ENCODE peak calls at places on chromosome 12, in six cellular contexts. X, H, G, P, B and A are unnamed samples.

GRCh38 chr12:103827800-103828440 is 13.1 kb downstream of the NT5DC3 start:
- DNase-seq in X (no peak), H (no peak), G (no peak), P (no peak), B (no peak), A (no peak)

GRCh38 chr12:94074970-94075695 is 73.2 kb upstream of the PLXNC1 start:
- DNase-seq in X (no peak), H (no peak), G (peak; percentile 63), P (no peak), B (no peak), A (no peak)

GRCh38 chr12:122080149-122081107 is 1.9 kb downstream of the MLXIP start:
- DNase-seq in X (no peak), H (no peak), G (peak; percentile 90), P (peak; percentile 47), B (peak; percentile 48), A (peak; percentile 38)

GRCh38 chr12:18861287-18861858 is 123.5 kb downstream of the CAPZA3 start:
- DNase-seq in X (no peak), H (no peak), G (peak; percentile 36), P (no peak), B (peak; percentile 27), A (no peak)

GRCh38 chr12:132474237-132474741 is 15.7 kb upstream of the FBRSL1 start:
- DNase-seq in X (no peak), H (no peak), G (no peak), P (peak; percentile 27), B (no peak), A (no peak)

GRCh38 chr12:42790761-42791151 is 201.2 kb upstream of the PRICKLE1 start:
- DNase-seq in X (no peak), H (no peak), G (peak; percentile 95), P (no peak), B (peak; percentile 84), A (no peak)

GRCh38 chr12:109147954-109148353 is 31.6 kb downstream of the ACACB start:
- DNase-seq in X (no peak), H (no peak), G (no peak), P (no peak), B (no peak), A (no peak)

GRCh38 chr12:77488041-77488620 is 342.6 kb upstream of the NAV3 start:
- DNase-seq in X (no peak), H (no peak), G (no peak), P (no peak), B (peak; percentile 14), A (no peak)

GRCh38 chr12:3491938-3492867 is 1.2 kb downstream of the PRMT8 start:
- DNase-seq in X (peak; percentile 62), H (no peak), G (peak; percentile 36), P (peak; percentile 75), B (no peak), A (peak; percentile 12)

GRCh38 chr12:18206198-18206597 is 55.1 kb upstream of the PIK3C2G start:
- DNase-seq in X (no peak), H (no peak), G (no peak), P (no peak), B (no peak), A (no peak)

GRCh38 chr12:128549621-128550020 is 274.1 kb downstream of the SLC15A4 start:
- DNase-seq in X (no peak), H (no peak), G (no peak), P (no peak), B (no peak), A (no peak)

GRCh38 chr12:109893250-109893995 is 6.7 kb upstream of the TCHP start:
- DNase-seq in X (no peak), H (no peak), G (no peak), P (no peak), B (no peak), A (no peak)

GRCh38 chr12:19894803-19895202 is 455.5 kb downstream of the AEBP2 start:
- DNase-seq in X (no peak), H (no peak), G (no peak), P (no peak), B (no peak), A (no peak)

GRCh38 chr12:45612044-45612794 is 117.3 kb upstream of the ARID2 start:
- DNase-seq in X (no peak), H (no peak), G (peak; percentile 45), P (no peak), B (no peak), A (no peak)

GRCh38 chr12:131251336-131252101 is 297.8 kb downstream of the ADGRD1 start:
- DNase-seq in X (no peak), H (no peak), G (no peak), P (no peak), B (no peak), A (no peak)

GRCh38 chr12:34601689-34602088 is 579.4 kb downstream of the ALG10 start:
- DNase-seq in X (no peak), H (no peak), G (no peak), P (peak; percentile 4), B (no peak), A (no peak)